ENCODE peak calls at places on chromosomes 4 and X, in eight cellular contexts. W is uterus, Z is astrocyte of the spinal cord, S is A549, J is fibroblast of lung, V is colonic mucosa, U is GM23338, O is left ventricle myocardium inferior. A is an unnamed sample.
A peak's percentile ranks its signal among the peaks of the same experiment; 100 is the strongest.

GRCh38 chr4:186725422-186726149 is 1.9 kb upstream of the FAT1 start:
- DNase-seq in W (peak; percentile 70), Z (peak; percentile 91), S (peak; percentile 86), J (peak; percentile 91), V (peak; percentile 87), U (peak; percentile 80), O (peak; percentile 81), A (peak; percentile 95)

GRCh38 chrX:114619874-114620273 is 36.0 kb downstream of the HTR2C start:
- DNase-seq in W (no peak), Z (no peak), S (no peak), J (no peak), V (no peak), U (peak; percentile 6), O (no peak), A (no peak)

GRCh38 chrX:9785944-9786741 is at the start of gene SHROOM2:
- DNase-seq in W (no peak), Z (no peak), S (no peak), J (no peak), V (peak; percentile 24), U (peak; percentile 52), O (no peak), A (no peak)

GRCh38 chr4:4990857-4991540 is 28.3 kb downstream of the CYTL1 start:
- DNase-seq in W (peak; percentile 91), Z (peak; percentile 55), S (peak; percentile 75), J (peak; percentile 78), V (peak; percentile 67), U (no peak), O (peak; percentile 72), A (peak; percentile 82)

GRCh38 chrX:9414416-9414815 is 50.4 kb upstream of the TBL1X start:
- DNase-seq in W (no peak), Z (no peak), S (no peak), J (no peak), V (no peak), U (no peak), O (no peak), A (peak; percentile 50)

GRCh38 chr4:2273657-2274319 is 11.9 kb upstream of the MXD4 start:
- DNase-seq in W (no peak), Z (no peak), S (no peak), J (no peak), V (no peak), U (no peak), O (no peak), A (no peak)

GRCh38 chrX:15293471-15293870 is 22.0 kb downstream of the ASB11 start:
- DNase-seq in W (no peak), Z (no peak), S (no peak), J (no peak), V (no peak), U (no peak), O (no peak), A (no peak)

GRCh38 chr4:24988776-24989175 is 42.0 kb downstream of the LGI2 start:
- DNase-seq in W (no peak), Z (no peak), S (peak; percentile 30), J (peak; percentile 62), V (no peak), U (peak; percentile 86), O (no peak), A (peak; percentile 36)

GRCh38 chr4:55444822-55445221 is 49.1 kb downstream of the TMEM165 start:
- DNase-seq in W (no peak), Z (peak; percentile 50), S (peak; percentile 43), J (peak; percentile 61), V (no peak), U (no peak), O (no peak), A (peak; percentile 41)

GRCh38 chr4:182207806-182208483 is 35.3 kb upstream of the TENM3 start:
- DNase-seq in W (peak; percentile 29), Z (peak; percentile 93), S (peak; percentile 41), J (peak; percentile 94), V (no peak), U (peak; percentile 41), O (no peak), A (peak; percentile 69)

GRCh38 chr4:165199722-165200121 is 7.6 kb upstream of the KLHL2 start:
- DNase-seq in W (no peak), Z (peak; percentile 68), S (no peak), J (no peak), V (no peak), U (no peak), O (no peak), A (no peak)

GRCh38 chr4:88159137-88159725 is 792 bp upstream of the ABCG2 start:
- DNase-seq in W (no peak), Z (no peak), S (peak; percentile 80), J (no peak), V (no peak), U (peak; percentile 71), O (no peak), A (no peak)

GRCh38 chrX:333611-334311 is 15.2 kb upstream of the GTPBP6 start:
- DNase-seq in W (no peak), Z (no peak), S (no peak), J (no peak), V (no peak), U (no peak), O (peak; percentile 11), A (no peak)

GRCh38 chrX:119573840-119574393 is 446 bp upstream of the UBE2A start:
- DNase-seq in W (peak; percentile 22), Z (peak; percentile 51), S (peak; percentile 57), J (no peak), V (peak; percentile 37), U (peak; percentile 45), O (peak; percentile 17), A (peak; percentile 29)

GRCh38 chrX:37846558-37846933 is 825 bp downstream of the DYNLT3 start:
- DNase-seq in W (no peak), Z (no peak), S (no peak), J (no peak), V (no peak), U (no peak), O (no peak), A (no peak)

GRCh38 chr4:82905205-82905604 is 4.7 kb downstream of the THAP9 start:
- DNase-seq in W (no peak), Z (peak; percentile 52), S (no peak), J (no peak), V (no peak), U (no peak), O (no peak), A (peak; percentile 55)

GRCh38 chrX:72045141-72045540 is 86.6 kb downstream of the RTL5 start:
- DNase-seq in W (no peak), Z (no peak), S (no peak), J (no peak), V (no peak), U (no peak), O (no peak), A (no peak)

GRCh38 chr4:15294832-15295231 is 133.0 kb upstream of the C1QTNF7 start:
- DNase-seq in W (no peak), Z (no peak), S (no peak), J (no peak), V (no peak), U (no peak), O (no peak), A (no peak)

GRCh38 chr4:118348886-118349285 is 3.9 kb downstream of the PRSS12 start:
- DNase-seq in W (no peak), Z (no peak), S (no peak), J (no peak), V (peak; percentile 82), U (no peak), O (no peak), A (no peak)

GRCh38 chrX:64097891-64098290 is 107.6 kb downstream of the AMER1 start:
- DNase-seq in W (no peak), Z (no peak), S (no peak), J (no peak), V (no peak), U (no peak), O (no peak), A (no peak)

GRCh38 chrX:64093761-64094160 is 111.7 kb downstream of the AMER1 start:
- DNase-seq in W (no peak), Z (no peak), S (peak; percentile 0), J (peak; percentile 1), V (no peak), U (peak; percentile 67), O (no peak), A (peak; percentile 14)
- TF ChIP-seq CTCF in W (peak; percentile 9), Z (no peak), S (no peak), J (peak; percentile 40), V (no peak), U (peak; percentile 45), O (peak; percentile 54), A (peak; percentile 29)

DNA sequence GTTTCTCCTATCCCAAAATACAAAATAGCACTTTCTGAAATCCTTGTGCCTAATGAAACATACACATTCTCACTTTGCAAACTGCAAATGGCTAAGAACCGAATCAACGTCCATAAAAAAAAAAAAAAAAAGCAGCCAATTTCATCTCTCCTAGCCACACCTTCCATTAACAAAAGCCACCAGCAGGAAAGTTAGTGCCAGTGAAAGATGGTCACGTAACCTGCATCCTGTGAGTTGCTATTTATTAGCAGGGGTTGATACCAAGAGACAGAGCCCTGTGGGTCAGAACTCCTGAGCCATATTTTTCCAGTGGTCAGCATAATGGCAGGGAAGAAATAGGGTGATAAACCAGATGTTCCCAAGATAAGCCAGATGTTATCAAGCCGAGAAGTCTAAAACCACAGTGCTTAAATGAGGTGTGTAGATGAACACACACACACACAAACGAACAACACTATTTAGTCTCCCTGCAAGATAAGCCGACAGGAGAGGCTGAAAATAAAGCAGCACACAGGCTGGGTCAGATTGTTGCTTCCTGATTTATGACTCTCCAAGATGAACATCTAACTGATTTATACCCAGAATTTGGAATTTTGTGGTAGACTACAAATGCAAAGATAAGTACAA is 11.5 kb downstream of the PPARGC1A start:
- DNase-seq in W (no peak), Z (no peak), S (no peak), J (no peak), V (no peak), U (no peak), O (no peak), A (no peak)
- H3K4me3 ChIP-seq in W (no peak overlapping the region), Z (no peak overlapping the region), S (no peak overlapping the region), J (no peak overlapping the region), V (no peak overlapping the region), U (no peak overlapping the region), O (peak overlapping the region; percentile 25), A (no peak overlapping the region)

DNA sequence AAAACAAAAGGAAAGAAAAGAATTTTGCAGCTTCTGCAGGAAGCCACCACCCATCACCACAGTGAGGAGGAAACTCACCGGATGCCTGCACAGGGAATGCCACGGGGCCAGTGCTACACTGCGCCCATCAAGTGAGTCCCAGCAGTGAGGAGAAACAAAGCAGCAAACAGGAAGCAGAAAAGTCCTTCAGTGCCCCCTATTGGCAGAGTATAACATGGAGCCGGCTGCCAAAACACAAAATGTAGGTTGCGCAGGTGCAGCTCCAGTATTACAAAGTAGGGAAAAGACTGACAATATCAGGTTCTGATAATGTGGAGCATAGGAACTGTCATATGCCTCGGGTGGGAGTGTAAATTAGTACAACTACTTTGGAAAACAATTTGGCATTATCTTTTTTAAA is 23.3 kb upstream of the SCML2 start:
- DNase-seq in W (no peak), Z (no peak), S (peak; percentile 53), J (peak; percentile 36), V (no peak), U (peak; percentile 72), O (no peak), A (no peak)
- TF ChIP-seq CTCF in W (no peak), Z (peak; percentile 52), S (peak; percentile 52), J (peak; percentile 42), V (peak; percentile 40), U (peak; percentile 63), O (peak; percentile 50), A (peak; percentile 47)

DNA sequence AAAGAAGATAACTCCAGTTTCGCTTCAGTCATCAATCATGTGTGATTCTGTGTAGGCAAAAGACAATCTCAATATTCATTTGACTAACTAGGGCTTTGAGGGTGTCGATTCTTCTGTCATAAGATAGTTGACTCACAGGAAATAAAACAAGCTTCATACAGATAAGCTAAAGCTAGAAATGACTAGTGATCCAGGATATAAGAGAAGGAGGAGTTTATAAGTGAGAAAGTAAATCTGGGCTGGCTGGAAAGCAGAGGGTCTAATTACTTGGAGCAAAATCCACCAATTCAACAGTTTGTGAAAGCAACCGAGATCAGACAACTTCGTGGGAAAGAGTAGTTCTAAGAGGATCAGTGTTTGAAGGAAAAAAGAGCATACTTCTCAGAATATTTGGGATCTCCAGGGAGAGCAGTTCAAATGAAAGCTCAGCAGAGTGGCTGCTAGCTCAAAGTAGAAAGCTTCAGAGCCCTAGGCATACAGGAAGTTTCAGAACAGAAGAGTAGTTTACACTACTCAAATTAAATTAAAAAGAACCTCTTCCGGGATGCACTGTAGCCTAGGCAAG is 429.3 kb downstream of the INPP4B start:
- DNase-seq in W (no peak), Z (no peak), S (no peak), J (peak; percentile 15), V (no peak), U (no peak), O (no peak), A (no peak)
- H3K4me3 ChIP-seq in W (no peak overlapping the region), Z (no peak overlapping the region), S (no peak overlapping the region), J (no peak overlapping the region), V (no peak overlapping the region), U (no peak overlapping the region), O (no peak overlapping the region), A (no peak overlapping the region)